ENCODE peak calls at places on chromosomes 3 and 15, in four cellular contexts. V is suprapubic skin, O is SK-N-SH, W is ovary. U is an unnamed sample.

GRCh38 chr3:80097674-80098073 is 329.9 kb upstream of the ROBO1 start:
- DNase-seq in V (no peak), W (no peak), O (no peak), U (no peak)

GRCh38 chr15:76916369-76916768 is 11.2 kb upstream of the SCAPER start:
- DNase-seq in W (no peak), O (no peak), V (no peak), U (no peak)

GRCh38 chr3:60009931-60010478 is 960.2 kb upstream of the CFAP20DC start:
- DNase-seq in V (no peak), O (no peak), W (no peak), U (no peak)

GRCh38 chr3:1971780-1972179 is 126.9 kb upstream of the CNTN4 start:
- DNase-seq in W (no peak), V (no peak), O (no peak), U (no peak)

GRCh38 chr3:134647902-134648760 is 2.7 kb downstream of the KY start:
- DNase-seq in O (no peak), V (peak), W (no peak), U (peak)

GRCh38 chr15:37101634-37102314 is 1.4 kb upstream of the MEIS2 start:
- DNase-seq in W (peak), V (no peak), O (peak), U (peak)

GRCh38 chr3:122493296-122493695 is 21.4 kb downstream of the KPNA1 start:
- DNase-seq in O (no peak), W (no peak), V (no peak), U (no peak)

GRCh38 chr3:156106721-156107373 is 13.5 kb upstream of the KCNAB1 start:
- DNase-seq in O (no peak), W (no peak), V (no peak), U (no peak)

GRCh38 chr3:101998256-101998926 is 149.1 kb downstream of the NFKBIZ start:
- DNase-seq in O (no peak), W (no peak), V (no peak), U (no peak)

GRCh38 chr15:76084263-76084662 is 24.5 kb downstream of the TMEM266 start:
- DNase-seq in O (no peak), V (no peak), W (no peak), U (no peak)

GRCh38 chr3:63064216-63064755 is 189.1 kb upstream of the CADPS start:
- DNase-seq in O (no peak), W (no peak), V (no peak), U (no peak)

GRCh38 chr15:34481370-34481769 is 43.8 kb upstream of the GOLGA8A start:
- DNase-seq in O (no peak), V (no peak), W (no peak), U (no peak)

GRCh38 chr3:46183330-46183729 is 24.8 kb downstream of the CCR1 start:
- DNase-seq in O (no peak), V (no peak), W (no peak), U (no peak)

GRCh38 chr15:69661871-69662667 is 209.5 kb downstream of the RPLP1 start:
- DNase-seq in O (no peak), V (no peak), W (no peak), U (peak)

GRCh38 chr3:62479276-62479675 is 105.9 kb upstream of the FEZF2 start:
- DNase-seq in V (no peak), W (no peak), O (peak), U (no peak)

GRCh38 chr3:3068358-3068881 is 41.8 kb downstream of the IL5RA start:
- DNase-seq in V (no peak), O (no peak), W (no peak), U (no peak)

GRCh38 chr15:99986297-99987118 is 253.3 kb upstream of the LYSMD4 start:
- DNase-seq in W (no peak), O (no peak), V (no peak), U (no peak)

GRCh38 chr15:68252925-68253534 is 23.5 kb upstream of the CLN6 start:
- DNase-seq in O (peak), W (peak), V (no peak), U (no peak)

GRCh38 chr3:185347392-185347791 is 15.5 kb upstream of the MAP3K13 start:
- DNase-seq in V (no peak), W (no peak), O (no peak), U (no peak)

GRCh38 chr15:67109141-67110034 is 44.0 kb downstream of the SMAD3 start:
- DNase-seq in V (no peak), W (peak), O (no peak), U (no peak)

GRCh38 chr15:35696767-35697231 is 150.8 kb upstream of the DPH6 start:
- DNase-seq in O (no peak), V (no peak), W (no peak), U (no peak)

GRCh38 chr3:57999423-58000115 is 8.7 kb upstream of the FLNB start:
- DNase-seq in W (no peak), V (no peak), O (no peak), U (no peak)

GRCh38 chr15:62444104-62445027 is 279.3 kb upstream of the C2CD4B start:
- DNase-seq in W (no peak), V (no peak), O (no peak), U (no peak)

GRCh38 chr15:68574051-68574450 is 4.7 kb upstream of the CORO2B start:
- DNase-seq in V (no peak), W (no peak), O (no peak), U (no peak)

GRCh38 chr3:53850895-53851294 is 4.5 kb downstream of the IL17RB start:
- DNase-seq in O (no peak), W (peak), V (no peak), U (no peak)

GRCh38 chr3:143171656-143172055 is 52.1 kb downstream of the CHST2 start:
- DNase-seq in W (no peak), V (no peak), O (no peak), U (no peak)

GRCh38 chr15:43204016-43204901 is 16.6 kb downstream of the EPB42 start:
- DNase-seq in V (no peak), W (no peak), O (peak), U (no peak)

GRCh38 chr3:45137656-45138181 is 8.5 kb downstream of the CDCP1 start:
- DNase-seq in V (no peak), W (no peak), O (no peak), U (no peak)

GRCh38 chr3:122533931-122534334 is 19.2 kb upstream of the KPNA1 start:
- DNase-seq in V (no peak), O (no peak), W (no peak), U (no peak)

GRCh38 chr3:146953523-146954125 is 348.5 kb upstream of the PLSCR5 start:
- DNase-seq in O (no peak), V (no peak), W (no peak), U (no peak)

GRCh38 chr3:52259448-52259847 is 13.9 kb downstream of the PPM1M start:
- DNase-seq in V (no peak), W (no peak), O (no peak), U (no peak)
- H3K27ac ChIP-seq in V (no peak), W (no peak), O (no peak), U (no peak)

GRCh38 chr15:74374648-74375302 is 7.3 kb upstream of the CYP11A1 start:
- DNase-seq in V (no peak), O (peak), W (no peak), U (peak)
- TF ChIP-seq CTCF in V (no peak), O (no peak), W (no peak), U (no peak)

GRCh38 chr3:44108481-44108880 is 133.2 kb upstream of the TOPAZ1 start:
- DNase-seq in O (no peak), V (no peak), W (no peak), U (no peak)

GRCh38 chr3:44104668-44105321 is 136.9 kb upstream of the TOPAZ1 start:
- DNase-seq in W (no peak), V (no peak), O (no peak), U (no peak)

GRCh38 chr3:44106761-44107160 is 134.9 kb upstream of the TOPAZ1 start:
- DNase-seq in O (no peak), W (no peak), V (no peak), U (no peak)

GRCh38 chr3:44104043-44104442 is 137.6 kb upstream of the TOPAZ1 start:
- DNase-seq in V (no peak), W (no peak), O (no peak), U (no peak)

DNA sequence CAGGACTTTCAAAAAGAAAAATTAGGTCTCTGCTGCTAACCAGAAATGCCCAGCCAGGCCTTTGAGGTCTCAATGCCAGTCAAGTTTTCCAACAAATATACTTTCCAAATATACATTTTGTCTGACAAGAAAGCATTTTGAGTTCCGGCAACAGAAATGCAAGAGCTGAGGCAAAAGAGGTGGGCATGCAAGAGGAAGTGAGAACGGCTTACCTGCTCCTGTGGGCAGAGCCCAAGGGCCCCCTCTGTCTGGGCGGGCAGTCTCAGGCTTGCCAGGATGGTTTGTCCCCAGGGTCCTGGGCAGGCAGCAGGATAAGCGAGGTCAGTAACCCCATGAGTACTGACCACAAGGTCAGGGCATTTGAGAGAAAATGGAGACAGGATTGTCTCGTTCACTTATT is 136.1 kb upstream of the TOPAZ1 start:
- DNase-seq in W (no peak), V (no peak), O (no peak), U (no peak)
- H3K27ac ChIP-seq in W (no peak), V (no peak), O (no peak), U (no peak)

DNA sequence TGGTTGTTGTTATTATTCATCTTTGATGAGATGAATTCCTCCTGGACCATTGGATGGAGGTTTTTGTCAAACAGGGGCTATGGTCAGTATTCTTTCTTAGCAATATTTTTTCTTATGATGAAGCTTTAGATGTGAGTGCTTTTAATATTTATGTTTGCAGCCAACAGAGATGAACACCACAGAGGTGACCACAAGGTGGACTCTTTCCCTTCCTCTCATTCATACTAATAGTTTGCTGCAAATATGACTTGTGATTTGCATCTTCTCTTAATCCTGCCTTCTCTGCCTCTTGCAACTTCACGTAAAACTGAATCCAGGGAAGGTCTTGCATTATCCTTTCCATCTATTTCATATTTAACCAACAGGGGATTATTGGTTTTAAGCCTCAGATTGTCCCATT is 473.1 kb upstream of the UBE2E2 start:
- DNase-seq in W (no peak), V (no peak), O (peak), U (no peak)
- TF ChIP-seq CTCF in W (no peak), V (no peak), O (peak), U (no peak)

GRCh38 chr3:69784854-69785523 is 45.7 kb downstream of the MITF start:
- DNase-seq in V (peak), O (peak), W (peak), U (peak)

GRCh38 chr3:69785769-69786311 is 46.6 kb downstream of the MITF start:
- DNase-seq in O (no peak), V (no peak), W (no peak), U (no peak)

GRCh38 chr3:69791111-69791510 is 51.8 kb downstream of the MITF start:
- DNase-seq in O (no peak), V (peak), W (peak), U (peak)

GRCh38 chr3:69787436-69788168 is 48.3 kb downstream of the MITF start:
- DNase-seq in W (no peak), O (no peak), V (no peak), U (no peak)

DNA sequence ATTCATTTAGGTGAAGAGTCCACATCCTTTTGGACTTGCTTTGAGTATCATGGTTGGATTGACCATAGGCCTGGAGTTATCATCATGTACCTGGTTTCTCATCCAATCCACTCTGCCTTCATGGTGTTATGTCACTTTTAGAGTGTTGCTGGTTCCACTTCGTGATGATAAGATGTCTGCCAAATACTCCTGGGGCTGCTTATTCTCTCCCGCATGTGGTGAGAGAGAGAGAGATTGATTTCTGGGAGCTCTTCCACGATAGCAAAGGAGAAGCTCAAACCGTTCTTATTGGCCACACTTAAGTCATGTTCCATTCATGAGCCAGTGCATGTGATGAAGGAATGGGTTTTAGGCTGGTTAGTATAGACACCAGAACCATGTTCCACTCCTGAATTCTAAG is 47.6 kb downstream of the MITF start:
- DNase-seq in O (no peak), W (no peak), V (no peak), U (no peak)
- H3K27ac ChIP-seq in O (peak), W (peak), V (no peak), U (peak)

GRCh38 chr3:12416731-12417130 is 67.5 kb upstream of the TSEN2 start:
- DNase-seq in V (no peak), O (no peak), W (no peak), U (no peak)
- TF ChIP-seq CTCF in V (no peak), O (no peak), W (no peak), U (no peak)

GRCh38 chr15:98720577-98720976 is 72.2 kb downstream of the IGF1R start:
- DNase-seq in V (no peak), O (no peak), W (no peak), U (no peak)
- H3K27ac ChIP-seq in V (no peak), O (no peak), W (no peak), U (peak)

GRCh38 chr15:71128939-71129562 is 13.8 kb downstream of the THSD4 start:
- DNase-seq in V (no peak), O (no peak), W (no peak), U (no peak)

GRCh38 chr15:71124937-71125755 is 9.9 kb downstream of the THSD4 start:
- DNase-seq in O (no peak), W (no peak), V (no peak), U (no peak)

GRCh38 chr15:71127083-71127482 is 11.8 kb downstream of the THSD4 start:
- DNase-seq in W (no peak), O (no peak), V (no peak), U (no peak)

GRCh38 chr15:71129660-71130059 is 14.4 kb downstream of the THSD4 start:
- DNase-seq in W (no peak), V (no peak), O (no peak), U (no peak)

DNA sequence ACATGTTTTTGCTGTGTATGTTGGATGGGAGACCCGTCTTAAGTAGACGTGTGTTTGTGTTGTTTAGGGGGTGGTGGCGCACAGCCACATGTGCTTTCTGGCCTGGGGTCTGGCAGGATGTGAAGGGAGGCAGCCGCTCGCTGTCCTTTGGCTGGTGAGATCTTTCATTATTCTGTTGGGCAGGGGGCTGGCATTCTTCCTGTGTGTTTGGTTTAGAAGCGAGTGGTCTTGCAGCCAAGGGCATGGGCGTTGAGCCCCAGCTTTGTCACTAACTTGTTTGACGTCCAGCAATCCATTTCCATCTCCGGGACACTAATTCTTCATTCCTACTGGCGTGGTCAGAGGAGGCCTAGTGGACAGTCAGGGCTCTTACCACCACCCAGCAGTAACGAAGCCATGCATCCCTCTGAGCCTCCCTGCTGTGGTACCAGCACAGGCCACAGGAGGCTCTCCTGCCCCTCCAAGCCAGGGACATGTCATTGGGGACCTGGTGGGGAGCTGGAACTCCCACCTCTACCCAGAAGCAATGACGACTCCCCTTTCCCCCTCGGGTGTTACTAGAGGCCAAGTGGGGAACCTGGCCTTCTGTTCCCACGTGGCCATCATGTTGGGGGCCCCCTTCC is 10.7 kb downstream of the THSD4 start:
- DNase-seq in O (peak), W (no peak), V (no peak), U (no peak)
- TF ChIP-seq CTCF in O (peak), W (no peak), V (peak), U (no peak)

GRCh38 chr15:63504247-63504978 is at the start of gene USP3:
- DNase-seq in W (peak), V (peak), O (peak), U (peak)

GRCh38 chr15:63504979-63505841 is 817 bp downstream of the USP3 start:
- DNase-seq in W (peak), V (no peak), O (peak), U (no peak)

GRCh38 chr15:63506537-63507035 is 2.2 kb downstream of the USP3 start:
- DNase-seq in V (no peak), O (no peak), W (no peak), U (no peak)

GRCh38 chr15:63503739-63504246 is 600 bp upstream of the USP3 start:
- DNase-seq in W (peak), V (no peak), O (peak), U (peak)

DNA sequence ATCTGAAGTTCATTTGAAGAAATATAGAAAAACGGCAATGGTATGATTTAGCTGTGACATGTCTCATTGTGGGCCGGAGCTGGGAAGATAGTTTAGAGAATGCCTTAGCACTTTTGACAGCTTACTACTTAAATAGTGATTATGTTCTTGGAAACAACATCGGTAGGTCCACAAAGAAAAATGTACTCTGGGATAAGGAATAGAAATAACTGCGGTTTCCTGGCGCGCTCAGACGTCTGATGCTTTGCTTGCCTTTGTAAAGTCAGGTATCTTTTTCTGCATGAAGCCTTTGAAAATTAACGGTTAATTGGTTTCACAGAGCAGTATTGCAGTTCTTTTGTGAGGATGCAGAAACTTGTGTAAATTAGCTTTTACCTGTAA is 1.4 kb downstream of the USP3 start:
- DNase-seq in O (no peak), V (no peak), W (no peak), U (no peak)
- H3K27ac ChIP-seq in O (peak), V (peak), W (peak), U (peak)

U was measured in coronary artery.